ENCODE peak calls at places on chromosomes 11 and 22, in four cellular contexts. N, G, V and F are unnamed samples.

GRCh38 chr11:69444381-69445130 is 36.9 kb upstream of the LINC01488 start:
- DNase-seq in N (peak; percentile 94), G (peak; percentile 95), V (peak; percentile 95), F (peak; percentile 97)

GRCh38 chr22:46638601-46639431 is 18.6 kb downstream of the GRAMD4 start:
- DNase-seq in N (peak; percentile 39), G (peak; percentile 44), V (peak; percentile 38), F (peak; percentile 78)

GRCh38 chr11:126878892-126879291 is 121.7 kb downstream of the KIRREL3 start:
- DNase-seq in N (no peak), G (no peak), V (no peak), F (no peak)

GRCh38 chr11:32809313-32809712 is 14.9 kb upstream of the CCDC73 start:
- DNase-seq in N (peak; percentile 78), G (peak; percentile 87), V (peak; percentile 83), F (peak; percentile 91)

GRCh38 chr11:133082851-133083488 is 449.3 kb downstream of the OPCML start:
- DNase-seq in N (peak; percentile 35), G (peak; percentile 62), V (peak; percentile 30), F (peak; percentile 37)

GRCh38 chr11:27081056-27081455 is 40.4 kb downstream of the BBOX1 start:
- DNase-seq in N (peak; percentile 80), G (peak; percentile 45), V (no peak), F (peak; percentile 76)

GRCh38 chr11:119236891-119237290 is 30.8 kb downstream of the CBL start:
- DNase-seq in N (peak; percentile 44), G (no peak), V (no peak), F (peak; percentile 36)

GRCh38 chr22:38035530-38035885 is 21.7 kb upstream of the PICK1 start:
- DNase-seq in N (no peak), G (no peak), V (no peak), F (no peak)

GRCh38 chr11:78834886-78835285 is 260.2 kb upstream of the NARS2 start:
- DNase-seq in N (no peak), G (no peak), V (no peak), F (no peak)

GRCh38 chr11:46588915-46589314 is 4.9 kb downstream of the AMBRA1 start:
- DNase-seq in N (no peak), G (no peak), V (no peak), F (no peak)

GRCh38 chr11:77345621-77346020 is 44.1 kb upstream of the GDPD4 start:
- DNase-seq in N (peak; percentile 69), G (peak; percentile 50), V (no peak), F (peak; percentile 23)

GRCh38 chr11:99316761-99317475 is 296.2 kb downstream of the CNTN5 start:
- DNase-seq in N (peak; percentile 21), G (peak; percentile 14), V (no peak), F (no peak)

DNA sequence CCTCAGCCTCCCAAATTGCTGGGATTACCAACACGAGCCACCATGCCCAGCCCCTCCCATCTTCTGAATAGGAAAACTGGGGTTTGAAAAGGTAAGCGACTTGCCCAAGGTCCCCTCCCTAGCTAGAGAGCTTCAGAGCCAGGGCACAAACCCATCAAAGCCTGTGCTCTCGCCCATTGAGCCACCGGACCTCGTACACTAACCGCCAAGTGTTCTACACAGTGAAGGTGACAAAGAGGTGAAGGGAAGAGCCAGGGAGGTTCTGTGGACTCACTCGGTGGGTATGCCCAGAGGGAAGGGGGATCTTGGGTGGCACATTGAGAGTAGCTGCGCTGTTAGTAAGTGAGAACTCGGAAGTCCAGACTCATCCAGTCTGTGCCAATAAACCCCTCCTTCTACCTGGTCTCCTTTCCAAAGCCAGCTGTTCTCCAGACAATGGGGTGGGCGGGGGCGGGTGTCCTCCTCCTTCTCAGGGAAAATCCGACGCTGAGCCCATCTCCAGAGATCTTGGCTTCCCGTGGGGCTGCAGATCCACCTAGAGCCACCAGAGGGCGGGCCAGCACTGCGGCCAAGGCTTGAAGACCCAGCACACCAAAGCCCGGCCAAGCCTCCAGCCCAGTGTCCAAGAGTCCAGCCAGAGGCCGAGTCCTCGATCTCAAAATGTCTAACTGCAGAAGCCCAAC is 3.2 kb upstream of the RTN4RL2 start:
- DNase-seq in N (peak; percentile 87), G (peak; percentile 91), V (peak; percentile 74), F (peak; percentile 88)
- H3K4me3 ChIP-seq in N (no peak overlapping the region), G (no peak overlapping the region), V (no peak overlapping the region), F (no peak overlapping the region)

DNA sequence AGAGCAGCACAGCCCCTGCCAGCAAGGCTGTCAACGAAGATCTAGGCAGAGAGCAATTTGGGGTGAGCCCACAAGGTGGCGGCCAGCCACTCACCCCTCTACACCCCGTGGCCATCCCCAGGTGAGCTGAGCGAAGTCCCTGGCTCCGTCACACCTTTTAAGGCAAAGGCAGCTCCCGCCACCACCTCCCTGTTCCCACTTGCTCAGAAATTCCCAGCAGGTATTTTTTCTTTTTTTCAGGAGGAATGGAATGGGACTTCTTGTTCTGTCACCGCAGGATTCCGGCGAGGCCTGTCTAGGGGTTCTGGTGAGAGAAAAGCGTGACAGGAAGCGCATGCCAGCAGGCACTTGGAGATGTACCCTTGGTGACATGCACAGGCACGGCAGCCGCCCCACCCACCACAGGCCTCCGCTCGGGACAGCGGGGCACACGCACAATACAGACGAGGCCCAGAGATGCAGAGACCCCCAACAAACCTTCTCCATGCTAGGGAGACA is 10.0 kb downstream of the RPL3 start:
- DNase-seq in N (peak; percentile 16), G (no peak), V (no peak), F (no peak)
- TF ChIP-seq CTCF in N (peak; percentile 35), G (peak; percentile 27), V (no peak), F (peak; percentile 46)

GRCh38 chr11:1387961-1388762 is 1.6 kb upstream of the BRSK2 start:
- DNase-seq in N (no peak), G (no peak), V (no peak), F (no peak)

GRCh38 chr11:1388763-1389102 is 1.0 kb upstream of the BRSK2 start:
- DNase-seq in N (no peak), G (no peak), V (no peak), F (no peak)

GRCh38 chr11:1390603-1391164 is 950 bp downstream of the BRSK2 start:
- DNase-seq in N (no peak), G (no peak), V (no peak), F (no peak)

GRCh38 chr11:1389932-1390587 is at the start of gene BRSK2:
- DNase-seq in N (no peak), G (no peak), V (no peak), F (no peak)

DNA sequence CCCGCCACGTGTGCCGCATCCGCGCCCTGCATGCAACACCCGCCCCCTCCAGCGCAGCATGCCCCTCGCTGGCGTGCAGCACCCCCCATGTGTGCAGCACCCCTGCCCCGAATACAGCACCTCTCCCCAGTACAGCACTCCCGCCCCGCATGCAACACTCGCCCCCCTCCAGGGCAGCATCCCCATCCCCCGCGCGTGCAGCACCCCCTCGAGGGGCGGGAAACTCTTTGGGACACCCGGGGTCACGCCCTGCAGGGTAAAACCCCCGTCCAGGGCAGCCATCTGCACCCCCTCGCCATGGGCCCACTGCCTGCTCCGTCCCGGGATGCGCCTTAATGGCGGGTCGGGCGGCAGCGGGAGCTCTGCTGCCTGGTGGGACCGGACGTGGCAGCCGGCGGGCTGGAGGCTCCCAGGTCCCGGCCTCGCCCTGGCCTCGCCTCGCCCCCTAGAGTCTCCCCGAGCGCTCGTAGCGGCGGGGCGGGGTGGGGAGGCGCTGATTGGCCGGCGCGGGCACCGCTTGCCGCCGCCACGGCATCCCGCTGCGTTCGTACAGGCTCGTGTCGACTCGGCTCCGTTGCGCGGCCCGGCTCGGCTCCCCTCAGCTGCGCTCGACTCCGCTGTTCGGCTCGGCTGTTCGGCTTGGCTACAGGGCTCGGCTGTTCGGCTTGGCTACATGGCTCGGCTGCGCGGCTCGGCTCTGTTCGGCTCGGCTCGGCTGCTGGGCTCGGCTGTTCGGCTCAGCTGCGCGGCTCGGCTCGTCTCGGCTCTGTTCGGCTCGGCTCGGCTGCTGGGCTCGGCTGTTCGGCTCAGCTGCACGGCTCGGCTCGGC is 417 bp upstream of the BRSK2 start:
- DNase-seq in N (peak; percentile 94), G (peak; percentile 98), V (peak; percentile 64), F (peak; percentile 97)
- H3K4me3 ChIP-seq in N (peak overlapping the region; percentile 61), G (peak overlapping the region; percentile 25), V (peak overlapping the region; percentile 21), F (peak overlapping the region; percentile 53)

GRCh38 chr11:120651836-120652235 is 140.3 kb downstream of the GRIK4 start:
- DNase-seq in N (no peak), G (no peak), V (no peak), F (no peak)

GRCh38 chr11:120651396-120651795 is 139.8 kb downstream of the GRIK4 start:
- DNase-seq in N (no peak), G (no peak), V (no peak), F (no peak)

GRCh38 chr11:120649316-120649715 is 137.8 kb downstream of the GRIK4 start:
- DNase-seq in N (no peak), G (no peak), V (no peak), F (no peak)

GRCh38 chr11:120655589-120655988 is 144.0 kb downstream of the GRIK4 start:
- DNase-seq in N (no peak), G (no peak), V (no peak), F (no peak)

GRCh38 chr11:120652705-120653335 is 141.3 kb downstream of the GRIK4 start:
- DNase-seq in N (peak; percentile 28), G (peak; percentile 18), V (no peak), F (peak; percentile 17)
- TF ChIP-seq CTCF in N (no peak), G (no peak), V (no peak), F (no peak)

GRCh38 chr22:41540365-41540764 is 3.9 kb downstream of the POLR3H start:
- DNase-seq in N (no peak), G (no peak), V (no peak), F (no peak)
- H3K4me3 ChIP-seq in N (no peak overlapping the region), G (no peak overlapping the region), V (no peak overlapping the region), F (no peak overlapping the region)

GRCh38 chr11:70504246-70505020 is 106.1 kb downstream of the CTTN start:
- DNase-seq in N (no peak), G (no peak), V (no peak), F (no peak)

GRCh38 chr11:70502677-70503076 is 104.3 kb downstream of the CTTN start:
- DNase-seq in N (no peak), G (no peak), V (no peak), F (no peak)

GRCh38 chr11:70503201-70503877 is 105.0 kb downstream of the CTTN start:
- DNase-seq in N (no peak), G (no peak), V (no peak), F (no peak)

GRCh38 chr11:70505331-70505731 is 107.0 kb downstream of the CTTN start:
- DNase-seq in N (no peak), G (no peak), V (no peak), F (no peak)

DNA sequence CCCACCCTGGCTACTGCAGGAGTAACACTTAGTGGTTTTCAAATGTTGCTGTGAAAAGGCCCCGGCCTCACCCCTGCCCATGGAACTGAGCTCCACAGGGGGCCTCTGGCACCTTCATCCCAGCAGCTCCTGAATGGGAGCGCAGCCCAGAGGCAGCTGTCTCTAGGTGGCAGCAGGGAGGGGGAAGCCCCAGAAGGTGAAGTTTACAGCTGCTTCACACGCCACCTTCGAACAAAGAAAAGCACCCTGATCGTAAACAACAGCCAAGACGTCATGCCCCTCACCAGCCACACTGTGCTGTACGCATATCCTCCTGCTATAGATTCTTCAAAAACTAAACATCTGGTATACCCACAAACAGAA is 105.5 kb downstream of the CTTN start:
- DNase-seq in N (no peak), G (no peak), V (no peak), F (no peak)
- TF ChIP-seq CTCF in N (no peak), G (no peak), V (no peak), F (peak; percentile 22)